ENCODE peak calls at places on chromosomes 1 and 21, in five cellular contexts. U, N, Z, V and O are unnamed samples.
A peak's percentile ranks its signal among the peaks of the same experiment; 100 is the strongest.

GRCh38 chr1:202154766-202155477 is 5.5 kb downstream of the PTPN7 start:
- DNase-seq in U (peak; percentile 56), N (peak; percentile 72), Z (no peak), V (peak; percentile 71), O (peak; percentile 65)

GRCh38 chr1:167791281-167792209 is 69.8 kb downstream of the MPZL1 start:
- DNase-seq in U (no peak), N (peak; percentile 99), Z (no peak), V (no peak), O (peak; percentile 59)

GRCh38 chr1:62407398-62408009 is 29.3 kb upstream of the USP1 start:
- DNase-seq in U (no peak), N (peak; percentile 68), Z (no peak), V (peak; percentile 54), O (no peak)

GRCh38 chr1:21468597-21468996 is 28.7 kb downstream of the NBPF3 start:
- DNase-seq in U (no peak), N (peak; percentile 56), Z (no peak), V (no peak), O (no peak)

GRCh38 chr1:212753766-212754165 is 37.8 kb downstream of the NSL1 start:
- DNase-seq in U (no peak), N (no peak), Z (no peak), V (no peak), O (no peak)

GRCh38 chr1:8813016-8813763 is 4.2 kb downstream of the RERE start:
- DNase-seq in U (no peak), N (no peak), Z (no peak), V (peak; percentile 53), O (no peak)

GRCh38 chr1:170538687-170539086 is 6.7 kb downstream of the GORAB start:
- DNase-seq in U (no peak), N (no peak), Z (no peak), V (no peak), O (no peak)

GRCh38 chr1:158864595-158864994 is 33.4 kb downstream of the MNDA start:
- DNase-seq in U (no peak), N (no peak), Z (no peak), V (no peak), O (no peak)

GRCh38 chr21:29298348-29299045 is at the start of gene BACH1:
- DNase-seq in U (peak; percentile 89), N (peak; percentile 86), Z (peak; percentile 87), V (peak; percentile 72), O (peak; percentile 89)

GRCh38 chr1:206513312-206514111 is 6.2 kb downstream of the RASSF5 start:
- DNase-seq in U (no peak), N (peak; percentile 97), Z (peak; percentile 94), V (peak; percentile 96), O (no peak)

GRCh38 chr1:36122062-36122461 is 3.0 kb downstream of the COL8A2 start:
- DNase-seq in U (no peak), N (no peak), Z (no peak), V (no peak), O (no peak)

GRCh38 chr1:8116892-8117262 is 90.8 kb upstream of the ERRFI1 start:
- DNase-seq in U (no peak), N (peak; percentile 93), Z (no peak), V (no peak), O (no peak)

GRCh38 chr1:36988311-36988710 is 46.0 kb downstream of the GRIK3 start:
- DNase-seq in U (no peak), N (no peak), Z (no peak), V (no peak), O (no peak)

GRCh38 chr1:47703981-47704596 is 266.2 kb downstream of the FOXD2 start:
- DNase-seq in U (no peak), N (peak; percentile 87), Z (no peak), V (peak; percentile 35), O (no peak)

GRCh38 chr1:47676311-47677054 is 238.6 kb downstream of the FOXD2 start:
- DNase-seq in U (no peak), N (no peak), Z (no peak), V (no peak), O (no peak)

GRCh38 chr1:4836574-4836973 is 182.2 kb downstream of the AJAP1 start:
- DNase-seq in U (no peak), N (no peak), Z (no peak), V (no peak), O (no peak)
- TF ChIP-seq CTCF in U (no peak), N (no peak), Z (no peak), V (no peak), O (no peak)

GRCh38 chr1:226651041-226651731 is 87.9 kb downstream of the ITPKB start:
- DNase-seq in U (no peak), N (no peak), Z (no peak), V (no peak), O (no peak)

GRCh38 chr1:226650236-226650841 is 88.7 kb downstream of the ITPKB start:
- DNase-seq in U (no peak), N (no peak), Z (no peak), V (no peak), O (no peak)

GRCh38 chr1:226649244-226649643 is 89.8 kb downstream of the ITPKB start:
- DNase-seq in U (no peak), N (no peak), Z (no peak), V (no peak), O (no peak)

GRCh38 chr1:226648421-226648820 is 90.7 kb downstream of the ITPKB start:
- DNase-seq in U (no peak), N (no peak), Z (no peak), V (no peak), O (no peak)

GRCh38 chr1:226649780-226650179 is 89.3 kb downstream of the ITPKB start:
- DNase-seq in U (no peak), N (peak; percentile 50), Z (no peak), V (no peak), O (no peak)
- TF ChIP-seq CTCF in U (no peak), N (peak; percentile 33), Z (peak; percentile 12), V (no peak), O (peak; percentile 14)

GRCh38 chr1:25889470-25889869 is 14.0 kb upstream of the PAQR7 start:
- DNase-seq in U (no peak), N (peak; percentile 16), Z (no peak), V (no peak), O (no peak)
- TF ChIP-seq CTCF in U (no peak), N (peak; percentile 11), Z (no peak), V (peak; percentile 26), O (no peak)

DNA sequence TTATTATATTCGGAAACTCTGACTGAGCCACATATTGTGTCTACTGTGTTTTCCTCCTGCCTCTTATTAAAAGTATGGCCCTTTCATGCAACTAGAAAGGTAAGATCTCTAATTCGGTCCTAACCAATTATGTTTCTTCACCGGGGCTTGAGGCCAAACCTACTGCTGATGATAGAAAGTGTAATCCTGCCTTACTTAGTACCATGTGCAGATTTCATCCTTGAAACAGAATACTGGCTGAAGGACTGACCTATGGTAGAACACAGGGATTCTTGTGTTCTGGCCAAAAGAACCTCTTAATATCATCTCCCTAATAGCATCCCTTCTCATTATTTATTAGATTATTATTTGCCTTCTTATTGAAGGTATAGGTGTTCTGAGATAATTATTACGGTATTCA is 72.6 kb downstream of the TOR3A start:
- DNase-seq in U (no peak), N (no peak), Z (no peak), V (no peak), O (no peak)
- TF ChIP-seq CTCF in U (no peak), N (no peak), Z (no peak), V (no peak), O (no peak)

GRCh38 chr1:84689514-84690396 is 506 bp downstream of the SSX2IP start:
- DNase-seq in U (peak; percentile 72), N (no peak), Z (no peak), V (peak; percentile 31), O (no peak)
- TF ChIP-seq CTCF in U (no peak), N (peak; percentile 34), Z (peak; percentile 37), V (peak; percentile 32), O (peak; percentile 34)

GRCh38 chr1:78743626-78744025 is 94.0 kb downstream of the IFI44 start:
- DNase-seq in U (no peak), N (peak; percentile 68), Z (no peak), V (peak; percentile 56), O (no peak)
- TF ChIP-seq CTCF in U (no peak), N (peak; percentile 44), Z (peak; percentile 26), V (no peak), O (no peak)

DNA sequence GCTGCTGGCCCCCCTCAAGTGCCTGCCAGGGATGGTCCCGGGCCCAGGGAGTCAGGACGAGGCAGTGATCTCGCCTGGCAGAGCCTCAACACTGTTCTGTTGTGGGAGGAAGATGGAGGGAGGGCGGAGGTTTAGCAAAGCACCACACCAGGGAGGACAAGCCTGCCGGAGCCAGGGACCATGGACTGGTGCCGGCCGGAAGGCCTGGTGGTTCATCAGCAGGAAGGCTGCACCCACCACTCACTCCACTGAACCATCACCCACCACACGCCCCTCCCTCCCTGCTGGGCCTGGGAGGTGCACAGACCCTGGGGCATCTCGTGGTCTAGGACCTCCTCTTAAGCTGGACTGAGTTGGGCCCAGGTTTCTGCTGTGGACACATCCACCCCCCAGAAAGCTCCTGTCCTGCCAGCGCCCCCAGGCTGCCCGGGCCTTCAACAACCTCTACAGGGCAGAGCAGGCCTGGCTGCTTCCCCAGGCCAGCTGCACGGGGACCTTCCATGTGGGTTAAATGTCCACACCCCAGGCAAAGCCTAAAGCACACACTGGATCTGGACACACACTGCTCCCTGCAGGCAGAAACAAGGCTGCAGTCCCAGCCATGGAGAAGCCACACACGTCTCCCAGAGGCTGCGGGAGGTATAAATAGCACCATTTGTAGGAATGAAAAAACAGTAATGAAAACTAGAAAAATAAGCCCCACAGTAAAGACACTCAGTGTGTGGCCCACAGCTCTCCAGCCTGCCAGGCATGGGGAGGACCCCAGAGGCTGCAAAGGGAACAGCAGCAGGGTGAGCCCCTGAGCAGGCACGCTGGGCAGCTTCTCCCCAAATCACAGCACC is 10.4 kb upstream of the TMEM240 start:
- DNase-seq in U (no peak), N (peak; percentile 80), Z (peak; percentile 60), V (no peak), O (no peak)
- TF ChIP-seq CTCF in U (peak; percentile 12), N (peak; percentile 61), Z (peak; percentile 6), V (no peak), O (no peak)

DNA sequence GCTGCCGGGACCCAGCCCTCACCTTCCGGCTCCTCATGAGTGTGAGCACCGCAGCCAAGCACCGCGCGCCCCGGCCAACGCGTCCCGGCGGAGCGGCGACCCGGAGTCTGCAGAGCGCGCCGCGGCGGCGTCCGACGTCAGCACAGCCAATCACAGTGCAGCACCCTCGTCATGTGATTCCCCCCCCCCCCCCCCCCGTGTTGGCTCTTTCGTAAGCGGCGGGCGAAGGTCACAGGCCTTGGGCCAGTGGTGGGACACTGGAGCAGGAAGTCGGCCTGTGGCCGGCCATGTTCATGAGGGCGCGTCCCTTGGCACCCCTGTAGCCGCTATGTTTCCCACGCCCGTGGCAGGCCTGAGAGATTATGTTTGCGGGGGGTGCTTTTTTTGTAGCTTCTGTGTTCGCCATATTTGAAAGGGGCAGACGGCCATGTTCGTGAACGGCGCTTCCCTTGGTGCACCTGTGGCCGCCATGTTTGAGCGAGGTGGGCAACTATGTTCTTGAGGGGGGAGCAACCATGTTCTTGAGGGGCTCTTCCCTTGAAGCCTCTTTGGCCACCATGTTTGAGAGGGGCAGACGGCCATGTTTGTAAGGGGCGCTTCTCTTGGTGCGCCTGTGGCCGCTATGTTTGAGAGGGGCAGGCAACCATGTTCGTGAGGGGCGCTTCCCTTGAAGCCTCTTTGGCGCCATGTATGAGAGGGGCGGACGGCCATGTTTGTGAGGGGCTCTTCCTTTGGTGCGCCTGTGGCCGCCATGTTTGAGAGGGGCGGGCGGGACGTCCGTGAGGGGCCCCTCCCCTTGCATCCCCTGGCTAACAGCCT is at the start of gene C1orf174:
- DNase-seq in U (peak; percentile 93), N (peak; percentile 96), Z (peak; percentile 92), V (peak; percentile 87), O (peak; percentile 95)
- TF ChIP-seq CTCF in U (no peak), N (no peak), Z (no peak), V (no peak), O (no peak)

GRCh38 chr1:162090378-162090777 is 20.9 kb downstream of the NOS1AP start:
- DNase-seq in U (no peak), N (no peak), Z (no peak), V (no peak), O (no peak)
- TF ChIP-seq CTCF in U (no peak), N (no peak), Z (no peak), V (no peak), O (no peak)